ENCODE peak calls at places on chromosomes 4 and X, in six cellular contexts. One of them, this sample, is unnamed.

GRCh38 chr4:149264093-149264733 is 551.4 kb downstream of the IQCM start:
- DNase-seq in NCI-H2029: peak
- DNase-seq in activated T-helper 1 cell treated with anti-CD3 and anti-CD28 coated beads, Interleukin-2, amount 50 U/mL, for 16 hours: no peak
- DNase-seq in osteoblast: no peak
- DNase-seq in NCI-H1105 treated with DMSO at 0.1 percent for 48 hours: peak
- DNase-seq in kidney epithelial cell: peak
- DNase-seq in this sample: peak

GRCh38 chr4:25919676-25920075 is 5.7 kb downstream of the SMIM20 start:
- DNase-seq in kidney epithelial cell: no peak
- DNase-seq in NCI-H2029: no peak
- DNase-seq in activated T-helper 1 cell treated with anti-CD3 and anti-CD28 coated beads, Interleukin-2, amount 50 U/mL, for 16 hours: no peak
- DNase-seq in NCI-H1105 treated with DMSO at 0.1 percent for 48 hours: no peak
- DNase-seq in osteoblast: peak
- DNase-seq in this sample: no peak

GRCh38 chr4:82745173-82745842 is 53.3 kb downstream of the SCD5 start:
- DNase-seq in NCI-H2029: no peak
- DNase-seq in NCI-H1105 treated with DMSO at 0.1 percent for 48 hours: no peak
- DNase-seq in osteoblast: no peak
- DNase-seq in activated T-helper 1 cell treated with anti-CD3 and anti-CD28 coated beads, Interleukin-2, amount 50 U/mL, for 16 hours: no peak
- DNase-seq in kidney epithelial cell: peak
- DNase-seq in this sample: peak

GRCh38 chr4:123107444-123108252 is 185.3 kb upstream of the NUDT6 start:
- DNase-seq in activated T-helper 1 cell treated with anti-CD3 and anti-CD28 coated beads, Interleukin-2, amount 50 U/mL, for 16 hours: no peak
- DNase-seq in kidney epithelial cell: no peak
- DNase-seq in NCI-H2029: no peak
- DNase-seq in NCI-H1105 treated with DMSO at 0.1 percent for 48 hours: no peak
- DNase-seq in osteoblast: no peak
- DNase-seq in this sample: no peak

GRCh38 chr4:20395160-20395773 is 143.6 kb downstream of the SLIT2 start:
- DNase-seq in NCI-H2029: peak
- DNase-seq in NCI-H1105 treated with DMSO at 0.1 percent for 48 hours: peak
- DNase-seq in osteoblast: no peak
- DNase-seq in activated T-helper 1 cell treated with anti-CD3 and anti-CD28 coated beads, Interleukin-2, amount 50 U/mL, for 16 hours: no peak
- DNase-seq in kidney epithelial cell: no peak
- DNase-seq in this sample: no peak

GRCh38 chrX:27987862-27988646 is 6.8 kb upstream of the DCAF8L1 start:
- DNase-seq in osteoblast: no peak
- DNase-seq in activated T-helper 1 cell treated with anti-CD3 and anti-CD28 coated beads, Interleukin-2, amount 50 U/mL, for 16 hours: no peak
- DNase-seq in NCI-H2029: no peak
- DNase-seq in NCI-H1105 treated with DMSO at 0.1 percent for 48 hours: no peak
- DNase-seq in kidney epithelial cell: no peak
- DNase-seq in this sample: no peak

GRCh38 chr4:155539746-155540145 is 126.9 kb upstream of the GUCY1A1 start:
- DNase-seq in kidney epithelial cell: no peak
- DNase-seq in NCI-H1105 treated with DMSO at 0.1 percent for 48 hours: no peak
- DNase-seq in osteoblast: peak
- DNase-seq in NCI-H2029: no peak
- DNase-seq in activated T-helper 1 cell treated with anti-CD3 and anti-CD28 coated beads, Interleukin-2, amount 50 U/mL, for 16 hours: no peak
- DNase-seq in this sample: no peak

GRCh38 chr4:14529653-14530052 is 472.6 kb upstream of the CPEB2 start:
- DNase-seq in osteoblast: no peak
- DNase-seq in NCI-H2029: peak
- DNase-seq in NCI-H1105 treated with DMSO at 0.1 percent for 48 hours: no peak
- DNase-seq in kidney epithelial cell: no peak
- DNase-seq in activated T-helper 1 cell treated with anti-CD3 and anti-CD28 coated beads, Interleukin-2, amount 50 U/mL, for 16 hours: no peak
- DNase-seq in this sample: no peak

GRCh38 chrX:118360429-118361125 is 14.7 kb downstream of the WDR44 start:
- DNase-seq in activated T-helper 1 cell treated with anti-CD3 and anti-CD28 coated beads, Interleukin-2, amount 50 U/mL, for 16 hours: no peak
- DNase-seq in NCI-H2029: no peak
- DNase-seq in kidney epithelial cell: no peak
- DNase-seq in NCI-H1105 treated with DMSO at 0.1 percent for 48 hours: no peak
- DNase-seq in osteoblast: no peak
- DNase-seq in this sample: no peak

GRCh38 chr4:57501715-57502114 is 391.5 kb upstream of the IGFBP7 start:
- DNase-seq in NCI-H1105 treated with DMSO at 0.1 percent for 48 hours: no peak
- DNase-seq in kidney epithelial cell: peak
- DNase-seq in activated T-helper 1 cell treated with anti-CD3 and anti-CD28 coated beads, Interleukin-2, amount 50 U/mL, for 16 hours: no peak
- DNase-seq in NCI-H2029: no peak
- DNase-seq in osteoblast: peak
- DNase-seq in this sample: no peak

GRCh38 chr4:88320174-88320779 is 35.9 kb upstream of the PPM1K start:
- DNase-seq in activated T-helper 1 cell treated with anti-CD3 and anti-CD28 coated beads, Interleukin-2, amount 50 U/mL, for 16 hours: no peak
- DNase-seq in kidney epithelial cell: peak
- DNase-seq in osteoblast: no peak
- DNase-seq in NCI-H2029: no peak
- DNase-seq in NCI-H1105 treated with DMSO at 0.1 percent for 48 hours: no peak
- DNase-seq in this sample: no peak

GRCh38 chrX:40086569-40087335 is 11.0 kb downstream of the BCOR start:
- DNase-seq in osteoblast: no peak
- DNase-seq in activated T-helper 1 cell treated with anti-CD3 and anti-CD28 coated beads, Interleukin-2, amount 50 U/mL, for 16 hours: no peak
- DNase-seq in NCI-H2029: no peak
- DNase-seq in kidney epithelial cell: no peak
- DNase-seq in NCI-H1105 treated with DMSO at 0.1 percent for 48 hours: no peak
- DNase-seq in this sample: no peak

GRCh38 chr4:107006218-107006617 is 29.9 kb downstream of the DKK2 start:
- DNase-seq in activated T-helper 1 cell treated with anti-CD3 and anti-CD28 coated beads, Interleukin-2, amount 50 U/mL, for 16 hours: no peak
- DNase-seq in kidney epithelial cell: no peak
- DNase-seq in NCI-H1105 treated with DMSO at 0.1 percent for 48 hours: no peak
- DNase-seq in osteoblast: no peak
- DNase-seq in NCI-H2029: no peak
- DNase-seq in this sample: no peak

GRCh38 chr4:10074767-10075105 is 41.9 kb downstream of the WDR1 start:
- DNase-seq in NCI-H1105 treated with DMSO at 0.1 percent for 48 hours: no peak
- DNase-seq in activated T-helper 1 cell treated with anti-CD3 and anti-CD28 coated beads, Interleukin-2, amount 50 U/mL, for 16 hours: no peak
- DNase-seq in osteoblast: peak
- DNase-seq in NCI-H2029: no peak
- DNase-seq in kidney epithelial cell: no peak
- DNase-seq in this sample: peak

GRCh38 chrX:110944323-110944761 is 148.7 kb upstream of the CHRDL1 start:
- DNase-seq in NCI-H1105 treated with DMSO at 0.1 percent for 48 hours: peak
- DNase-seq in osteoblast: no peak
- DNase-seq in activated T-helper 1 cell treated with anti-CD3 and anti-CD28 coated beads, Interleukin-2, amount 50 U/mL, for 16 hours: no peak
- DNase-seq in kidney epithelial cell: no peak
- DNase-seq in NCI-H2029: no peak
- DNase-seq in this sample: no peak

GRCh38 chr4:5720980-5721379 is 10.0 kb downstream of the EVC start:
- DNase-seq in NCI-H1105 treated with DMSO at 0.1 percent for 48 hours: no peak
- DNase-seq in kidney epithelial cell: no peak
- DNase-seq in NCI-H2029: no peak
- DNase-seq in activated T-helper 1 cell treated with anti-CD3 and anti-CD28 coated beads, Interleukin-2, amount 50 U/mL, for 16 hours: no peak
- DNase-seq in osteoblast: no peak
- DNase-seq in this sample: no peak

GRCh38 chrX:123962006-123962485 is 540 bp downstream of the STAG2 start:
- DNase-seq in kidney epithelial cell: no peak
- DNase-seq in osteoblast: no peak
- DNase-seq in activated T-helper 1 cell treated with anti-CD3 and anti-CD28 coated beads, Interleukin-2, amount 50 U/mL, for 16 hours: no peak
- DNase-seq in NCI-H1105 treated with DMSO at 0.1 percent for 48 hours: peak
- DNase-seq in NCI-H2029: peak
- DNase-seq in this sample: no peak

GRCh38 chr4:158538911-158539310 is 17.2 kb downstream of the RXFP1 start:
- DNase-seq in NCI-H1105 treated with DMSO at 0.1 percent for 48 hours: no peak
- DNase-seq in osteoblast: no peak
- DNase-seq in activated T-helper 1 cell treated with anti-CD3 and anti-CD28 coated beads, Interleukin-2, amount 50 U/mL, for 16 hours: no peak
- DNase-seq in NCI-H2029: no peak
- DNase-seq in kidney epithelial cell: no peak
- DNase-seq in this sample: no peak

GRCh38 chr4:80097395-80098177 is 24.6 kb upstream of the ANTXR2 start:
- DNase-seq in osteoblast: peak
- DNase-seq in NCI-H2029: no peak
- DNase-seq in kidney epithelial cell: no peak
- DNase-seq in NCI-H1105 treated with DMSO at 0.1 percent for 48 hours: no peak
- DNase-seq in activated T-helper 1 cell treated with anti-CD3 and anti-CD28 coated beads, Interleukin-2, amount 50 U/mL, for 16 hours: no peak
- DNase-seq in this sample: peak

GRCh38 chr4:8228319-8229250 is 29.5 kb downstream of the SH3TC1 start:
- DNase-seq in osteoblast: peak
- DNase-seq in kidney epithelial cell: peak
- DNase-seq in NCI-H1105 treated with DMSO at 0.1 percent for 48 hours: no peak
- DNase-seq in activated T-helper 1 cell treated with anti-CD3 and anti-CD28 coated beads, Interleukin-2, amount 50 U/mL, for 16 hours: peak
- DNase-seq in NCI-H2029: peak
- DNase-seq in this sample: peak

GRCh38 chr4:89021678-89022077 is 35.3 kb downstream of the FAM13A start:
- DNase-seq in kidney epithelial cell: no peak
- DNase-seq in NCI-H1105 treated with DMSO at 0.1 percent for 48 hours: no peak
- DNase-seq in activated T-helper 1 cell treated with anti-CD3 and anti-CD28 coated beads, Interleukin-2, amount 50 U/mL, for 16 hours: no peak
- DNase-seq in NCI-H2029: no peak
- DNase-seq in osteoblast: no peak
- DNase-seq in this sample: no peak

GRCh38 chrX:15546745-15547144 is 46.1 kb downstream of the BMX start:
- DNase-seq in NCI-H1105 treated with DMSO at 0.1 percent for 48 hours: no peak
- DNase-seq in osteoblast: no peak
- DNase-seq in NCI-H2029: no peak
- DNase-seq in activated T-helper 1 cell treated with anti-CD3 and anti-CD28 coated beads, Interleukin-2, amount 50 U/mL, for 16 hours: no peak
- DNase-seq in kidney epithelial cell: no peak
- DNase-seq in this sample: no peak

GRCh38 chr4:76894537-76894936 is 3.4 kb downstream of the SOWAHB start:
- DNase-seq in NCI-H1105 treated with DMSO at 0.1 percent for 48 hours: no peak
- DNase-seq in osteoblast: no peak
- DNase-seq in activated T-helper 1 cell treated with anti-CD3 and anti-CD28 coated beads, Interleukin-2, amount 50 U/mL, for 16 hours: no peak
- DNase-seq in NCI-H2029: no peak
- DNase-seq in kidney epithelial cell: no peak
- DNase-seq in this sample: no peak

GRCh38 chr4:140252742-140253555 is 99.0 kb upstream of the MAML3 start:
- DNase-seq in kidney epithelial cell: no peak
- DNase-seq in activated T-helper 1 cell treated with anti-CD3 and anti-CD28 coated beads, Interleukin-2, amount 50 U/mL, for 16 hours: peak
- DNase-seq in NCI-H2029: peak
- DNase-seq in NCI-H1105 treated with DMSO at 0.1 percent for 48 hours: peak
- DNase-seq in osteoblast: peak
- DNase-seq in this sample: peak